ENCODE peak calls at places on chromosomes 13 and 19, in seven cellular contexts. Y, K, W, G, N, R and S are unnamed samples.

GRCh38 chr13:26678796-26679195 is 81.8 kb downstream of the GPR12 start:
- DNase-seq in Y (no peak), K (no peak), W (no peak), G (no peak), N (no peak), R (no peak), S (no peak)

GRCh38 chr19:38657633-38658222 is 10.3 kb downstream of the ACTN4 start:
- DNase-seq in Y (no peak), K (peak), W (peak), G (no peak), N (no peak), R (no peak), S (peak)

GRCh38 chr13:76214001-76214400 is 577.9 kb downstream of the LMO7 start:
- DNase-seq in Y (no peak), K (no peak), W (no peak), G (no peak), N (no peak), R (no peak), S (no peak)

GRCh38 chr13:98385591-98385990 is 191.3 kb downstream of the STK24 start:
- DNase-seq in Y (no peak), K (no peak), W (no peak), G (no peak), N (no peak), R (no peak), S (no peak)

GRCh38 chr19:16892438-16892837 is 3.6 kb downstream of the F2RL3 start:
- DNase-seq in Y (no peak), K (no peak), W (no peak), G (no peak), N (no peak), R (no peak), S (no peak)

GRCh38 chr19:16698914-16699313 is 20.7 kb upstream of the NWD1 start:
- DNase-seq in Y (no peak), K (no peak), W (no peak), G (no peak), N (peak), R (no peak), S (no peak)

GRCh38 chr19:55494172-55494761 is 6.0 kb downstream of the SSC5D start:
- DNase-seq in Y (no peak), K (no peak), W (peak), G (no peak), N (no peak), R (peak), S (peak)

GRCh38 chr19:40740747-40741146 is 9.5 kb downstream of the ACTMAP start:
- DNase-seq in Y (no peak), K (no peak), W (no peak), G (no peak), N (no peak), R (no peak), S (peak)

GRCh38 chr19:52155596-52156359 is 15.6 kb downstream of the ZNF836 start:
- DNase-seq in Y (no peak), K (no peak), W (no peak), G (no peak), N (no peak), R (no peak), S (no peak)

GRCh38 chr13:29494520-29494919 is 101.0 kb downstream of the SLC7A1 start:
- DNase-seq in Y (peak), K (no peak), W (no peak), G (no peak), N (no peak), R (no peak), S (no peak)

GRCh38 chr13:24500977-24501376 is 11.6 kb downstream of the PARP4 start:
- DNase-seq in Y (no peak), K (peak), W (peak), G (no peak), N (no peak), R (no peak), S (peak)

GRCh38 chr19:47447470-47448359 is 24.0 kb downstream of the SLC8A2 start:
- DNase-seq in Y (peak), K (peak), W (peak), G (no peak), N (peak), R (no peak), S (peak)

GRCh38 chr13:113926951-113927660 is 46.8 kb downstream of the C13orf46 start:
- DNase-seq in Y (no peak), K (no peak), W (no peak), G (no peak), N (peak), R (peak), S (no peak)

GRCh38 chr19:35013047-35013819 is 13.1 kb downstream of the GRAMD1A start:
- DNase-seq in Y (peak), K (peak), W (peak), G (peak), N (peak), R (peak), S (peak)

GRCh38 chr13:97975851-97976550 is 22.5 kb downstream of the IPO5 start:
- DNase-seq in Y (peak), K (peak), W (peak), G (peak), N (peak), R (peak), S (peak)

GRCh38 chr13:49652691-49653305 is 24.5 kb downstream of the ARL11 start:
- DNase-seq in Y (peak), K (no peak), W (no peak), G (peak), N (no peak), R (no peak), S (peak)

GRCh38 chr19:40006273-40006691 is 9.4 kb downstream of the ZNF546 start:
- DNase-seq in Y (no peak), K (peak), W (peak), G (no peak), N (no peak), R (no peak), S (peak)

GRCh38 chr19:39557791-39558622 is 18.0 kb upstream of the EID2 start:
- DNase-seq in Y (peak), K (peak), W (peak), G (no peak), N (no peak), R (no peak), S (no peak)

GRCh38 chr19:872266-872951 is 12.9 kb downstream of the CFD start:
- DNase-seq in Y (peak), K (peak), W (peak), G (no peak), N (no peak), R (no peak), S (peak)

GRCh38 chr13:47033216-47033615 is 136.4 kb upstream of the HTR2A start:
- DNase-seq in Y (no peak), K (peak), W (peak), G (no peak), N (no peak), R (no peak), S (peak)

GRCh38 chr13:98150836-98151489 is 8.1 kb downstream of the FARP1 start:
- DNase-seq in Y (no peak), K (no peak), W (no peak), G (no peak), N (no peak), R (no peak), S (no peak)

GRCh38 chr13:23753523-23753922 is 135.7 kb downstream of the MIPEP start:
- DNase-seq in Y (no peak), K (peak), W (peak), G (no peak), N (no peak), R (no peak), S (peak)

GRCh38 chr13:101520672-101521071 is 68.2 kb downstream of the ITGBL1 start:
- DNase-seq in Y (no peak), K (peak), W (peak), G (no peak), N (no peak), R (no peak), S (peak)

GRCh38 chr19:3656073-3656746 is 29.6 kb upstream of the CACTIN start:
- DNase-seq in Y (no peak), K (no peak), W (no peak), G (no peak), N (no peak), R (no peak), S (peak)

GRCh38 chr13:100636441-100636840 is 38.2 kb downstream of the TMTC4 start:
- DNase-seq in Y (no peak), K (no peak), W (no peak), G (no peak), N (no peak), R (no peak), S (no peak)

GRCh38 chr13:67238277-67238859 is 8.2 kb upstream of the PCDH9 start:
- DNase-seq in Y (peak), K (peak), W (peak), G (peak), N (no peak), R (no peak), S (peak)

GRCh38 chr19:55384576-55385235 is 614 bp upstream of the TMEM238 start:
- DNase-seq in Y (peak), K (no peak), W (no peak), G (peak), N (no peak), R (no peak), S (no peak)